ENCODE peak calls at places on chromosomes 7 and 10, in five cellular contexts. T is fibroblast of the conjunctiva; Z is CD4-positive, CD25-positive, alpha-beta regulatory T cell; P is NCI-H2171; A is progenitor cell of endocrine pancreas. O is an unnamed sample.
A peak's percentile ranks its signal among the peaks of the same experiment; 100 is the strongest.

GRCh38 chr7:50068850-50069551 is 24.0 kb downstream of the ZPBP start:
- DNase-seq in T (peak; percentile 14), Z (peak; percentile 68), P (no peak), A (no peak), O (peak; percentile 31)

GRCh38 chr10:125116041-125116649 is 44.2 kb downstream of the CTBP2 start:
- DNase-seq in T (no peak), Z (no peak), P (no peak), A (no peak), O (no peak)

GRCh38 chr10:86659161-86659691 is 4.9 kb downstream of the OPN4 start:
- DNase-seq in T (no peak), Z (no peak), P (no peak), A (no peak), O (no peak)

GRCh38 chr7:19377611-19378339 is 232.6 kb upstream of the FERD3L start:
- DNase-seq in T (no peak), Z (no peak), P (peak; percentile 31), A (no peak), O (no peak)

GRCh38 chr10:23533212-23533611 is 94.3 kb downstream of the OTUD1 start:
- DNase-seq in T (no peak), Z (no peak), P (no peak), A (no peak), O (no peak)

GRCh38 chr10:21824409-21824808 is 179.1 kb downstream of the DNAJC1 start:
- DNase-seq in T (no peak), Z (no peak), P (no peak), A (no peak), O (no peak)

GRCh38 chr10:102621418-102622325 is 22.6 kb upstream of the TRIM8 start:
- DNase-seq in T (no peak), Z (peak; percentile 34), P (no peak), A (no peak), O (no peak)

GRCh38 chr7:7554647-7555575 is 11.8 kb upstream of the MIOS start:
- DNase-seq in T (no peak), Z (no peak), P (peak; percentile 12), A (no peak), O (no peak)

GRCh38 chr7:138889982-138890381 is 91.2 kb downstream of the KIAA1549 start:
- DNase-seq in T (no peak), Z (no peak), P (no peak), A (no peak), O (no peak)

GRCh38 chr7:155356323-155357105 is 58.8 kb downstream of the INSIG1 start:
- DNase-seq in T (no peak), Z (no peak), P (no peak), A (no peak), O (no peak)

GRCh38 chr10:89590326-89590725 is 54.7 kb downstream of the PANK1 start:
- DNase-seq in T (no peak), Z (no peak), P (no peak), A (no peak), O (no peak)

GRCh38 chr7:124089621-124090020 is 56.8 kb upstream of the TMEM229A start:
- DNase-seq in T (no peak), Z (no peak), P (no peak), A (no peak), O (no peak)

GRCh38 chr7:50153141-50153540 is 60.1 kb upstream of the ZPBP start:
- DNase-seq in T (no peak), Z (no peak), P (no peak), A (no peak), O (no peak)

GRCh38 chr7:91043181-91043580 is 221.1 kb upstream of the FZD1 start:
- DNase-seq in T (no peak), Z (no peak), P (no peak), A (no peak), O (no peak)

GRCh38 chr10:81026597-81026996 is 488.9 kb downstream of the SH2D4B start:
- DNase-seq in T (no peak), Z (no peak), P (no peak), A (no peak), O (no peak)

GRCh38 chr10:125117941-125118630 is 42.3 kb downstream of the CTBP2 start:
- DNase-seq in T (peak; percentile 44), Z (no peak), P (no peak), A (no peak), O (no peak)

GRCh38 chr10:123446449-123447156 is 219.6 kb upstream of the GPR26 start:
- DNase-seq in T (no peak), Z (no peak), P (no peak), A (no peak), O (no peak)

GRCh38 chr10:83459124-83459523 is 680.2 kb upstream of the GHITM start:
- DNase-seq in T (no peak), Z (no peak), P (no peak), A (no peak), O (no peak)

GRCh38 chr10:6108631-6109443 is 20.0 kb downstream of the RBM17 start:
- DNase-seq in T (peak; percentile 26), Z (peak; percentile 74), P (no peak), A (no peak), O (peak; percentile 63)

GRCh38 chr10:69459893-69460575 is 8.8 kb downstream of the TSPAN15 start:
- DNase-seq in T (no peak), Z (no peak), P (no peak), A (no peak), O (no peak)

GRCh38 chr10:131279516-131279915 is 32.0 kb downstream of the TCERG1L start:
- DNase-seq in T (no peak), Z (no peak), P (no peak), A (no peak), O (no peak)

GRCh38 chr7:28573059-28573553 is 160.8 kb downstream of the CREB5 start:
- DNase-seq in T (peak; percentile 22), Z (no peak), P (peak; percentile 71), A (no peak), O (no peak)

GRCh38 chr10:100866575-100867098 is 46.1 kb upstream of the SLF2 start:
- DNase-seq in T (no peak), Z (no peak), P (no peak), A (no peak), O (no peak)

GRCh38 chr10:99394761-99395386 is 35.5 kb downstream of the GOT1 start:
- DNase-seq in T (no peak), Z (no peak), P (peak; percentile 11), A (no peak), O (no peak)

GRCh38 chr7:151491859-151492258 is 27.8 kb downstream of the RHEB start:
- DNase-seq in T (peak; percentile 60), Z (no peak), P (no peak), A (no peak), O (no peak)

GRCh38 chr10:62640386-62640785 is 164.1 kb upstream of the ADO start:
- DNase-seq in T (no peak), Z (no peak), P (no peak), A (no peak), O (no peak)

GRCh38 chr10:100786591-100786990 is 41.2 kb downstream of the PAX2 start:
- DNase-seq in T (no peak), Z (no peak), P (no peak), A (no peak), O (no peak)

GRCh38 chr7:36987363-36987724 is 263.1 kb upstream of the AOAH start:
- DNase-seq in T (no peak), Z (no peak), P (no peak), A (no peak), O (no peak)

GRCh38 chr10:121070257-121070656 is 219.1 kb downstream of the WDR11 start:
- DNase-seq in T (no peak), Z (no peak), P (no peak), A (no peak), O (no peak)

GRCh38 chr7:105032553-105033214 is 18.7 kb downstream of the KMT2E start:
- DNase-seq in T (no peak), Z (no peak), P (no peak), A (no peak), O (no peak)

GRCh38 chr7:1073211-1073977 is 14.5 kb upstream of the GPER1 start:
- DNase-seq in T (no peak), Z (no peak), P (no peak), A (no peak), O (no peak)

GRCh38 chr10:83991986-83992753 is 147.1 kb upstream of the GHITM start:
- DNase-seq in T (no peak), Z (peak; percentile 1), P (no peak), A (peak; percentile 14), O (no peak)

GRCh38 chr7:90605055-90605454 is 8.9 kb downstream of the CDK14 start:
- DNase-seq in T (no peak), Z (no peak), P (peak; percentile 72), A (no peak), O (no peak)

GRCh38 chr7:16241017-16241416 is 180.3 kb downstream of the CRPPA start:
- DNase-seq in T (no peak), Z (no peak), P (no peak), A (no peak), O (no peak)

O was measured in central memory CD4-positive, alpha-beta T cell.